ENCODE peak calls at places on chromosomes 12 and 14, in four cellular contexts. One of them, this sample, is unnamed.

GRCh38 chr12:32918890-32919791 is 22.6 kb upstream of the PKP2 start:
- DNase-seq in choroid plexus epithelial cell: peak; percentile 97
- DNase-seq in esophagus squamous epithelium: no peak
- DNase-seq in CD4-positive, alpha-beta T cell: no peak
- DNase-seq in this sample: no peak

GRCh38 chr12:50164963-50165362 is 2.2 kb downstream of the CERS5 start:
- DNase-seq in choroid plexus epithelial cell: no peak
- DNase-seq in esophagus squamous epithelium: no peak
- DNase-seq in CD4-positive, alpha-beta T cell: no peak
- DNase-seq in this sample: no peak

GRCh38 chr12:28164644-28165313 is 25.5 kb upstream of the CCDC91 start:
- DNase-seq in choroid plexus epithelial cell: peak; percentile 9
- DNase-seq in esophagus squamous epithelium: no peak
- DNase-seq in CD4-positive, alpha-beta T cell: no peak
- DNase-seq in this sample: no peak

GRCh38 chr14:39218171-39218769 is 15.4 kb upstream of the MIA2 start:
- DNase-seq in choroid plexus epithelial cell: peak; percentile 47
- DNase-seq in esophagus squamous epithelium: no peak
- DNase-seq in CD4-positive, alpha-beta T cell: no peak
- DNase-seq in this sample: no peak

GRCh38 chr12:57010627-57011224 is 4.4 kb upstream of the ZBTB39 start:
- DNase-seq in choroid plexus epithelial cell: no peak
- DNase-seq in esophagus squamous epithelium: no peak
- DNase-seq in CD4-positive, alpha-beta T cell: no peak
- DNase-seq in this sample: no peak

GRCh38 chr12:66916189-66916588 is 237.3 kb upstream of the GRIP1 start:
- DNase-seq in choroid plexus epithelial cell: no peak
- DNase-seq in esophagus squamous epithelium: no peak
- DNase-seq in CD4-positive, alpha-beta T cell: no peak
- DNase-seq in this sample: no peak

GRCh38 chr14:31206536-31207286 is 882 bp downstream of the HECTD1 start:
- DNase-seq in choroid plexus epithelial cell: no peak
- DNase-seq in esophagus squamous epithelium: no peak
- DNase-seq in CD4-positive, alpha-beta T cell: peak; percentile 32
- DNase-seq in this sample: peak; percentile 72

GRCh38 chr12:22641353-22642053 is 16.5 kb downstream of the ETNK1 start:
- DNase-seq in choroid plexus epithelial cell: no peak
- DNase-seq in esophagus squamous epithelium: no peak
- DNase-seq in CD4-positive, alpha-beta T cell: no peak
- DNase-seq in this sample: no peak

GRCh38 chr12:39892146-39892545 is 213.7 kb downstream of the SLC2A13 start:
- DNase-seq in choroid plexus epithelial cell: no peak
- DNase-seq in esophagus squamous epithelium: no peak
- DNase-seq in CD4-positive, alpha-beta T cell: no peak
- DNase-seq in this sample: no peak

GRCh38 chr14:67934087-67934486 is 114.5 kb downstream of the RAD51B start:
- DNase-seq in choroid plexus epithelial cell: peak; percentile 94
- DNase-seq in esophagus squamous epithelium: no peak
- DNase-seq in CD4-positive, alpha-beta T cell: no peak
- DNase-seq in this sample: no peak

GRCh38 chr14:28671425-28671824 is 95.2 kb upstream of the FOXG1 start:
- DNase-seq in choroid plexus epithelial cell: peak; percentile 88
- DNase-seq in esophagus squamous epithelium: no peak
- DNase-seq in CD4-positive, alpha-beta T cell: no peak
- DNase-seq in this sample: no peak

GRCh38 chr12:55745361-55746146 is 2.6 kb downstream of the GDF11 start:
- DNase-seq in choroid plexus epithelial cell: peak; percentile 38
- DNase-seq in esophagus squamous epithelium: no peak
- DNase-seq in CD4-positive, alpha-beta T cell: no peak
- DNase-seq in this sample: peak; percentile 86

GRCh38 chr12:15227004-15227679 is 5.9 kb upstream of the RERG start:
- DNase-seq in choroid plexus epithelial cell: peak; percentile 86
- DNase-seq in esophagus squamous epithelium: no peak
- DNase-seq in CD4-positive, alpha-beta T cell: peak; percentile 2
- DNase-seq in this sample: no peak

GRCh38 chr12:108403952-108404351 is 64.8 kb upstream of the CMKLR1 start:
- DNase-seq in choroid plexus epithelial cell: no peak
- DNase-seq in esophagus squamous epithelium: no peak
- DNase-seq in CD4-positive, alpha-beta T cell: no peak
- DNase-seq in this sample: no peak

GRCh38 chr12:57242691-57243454 is 8.1 kb downstream of the STAC3 start:
- DNase-seq in choroid plexus epithelial cell: peak; percentile 52
- DNase-seq in esophagus squamous epithelium: no peak
- DNase-seq in CD4-positive, alpha-beta T cell: peak; percentile 66
- DNase-seq in this sample: peak; percentile 90

DNA sequence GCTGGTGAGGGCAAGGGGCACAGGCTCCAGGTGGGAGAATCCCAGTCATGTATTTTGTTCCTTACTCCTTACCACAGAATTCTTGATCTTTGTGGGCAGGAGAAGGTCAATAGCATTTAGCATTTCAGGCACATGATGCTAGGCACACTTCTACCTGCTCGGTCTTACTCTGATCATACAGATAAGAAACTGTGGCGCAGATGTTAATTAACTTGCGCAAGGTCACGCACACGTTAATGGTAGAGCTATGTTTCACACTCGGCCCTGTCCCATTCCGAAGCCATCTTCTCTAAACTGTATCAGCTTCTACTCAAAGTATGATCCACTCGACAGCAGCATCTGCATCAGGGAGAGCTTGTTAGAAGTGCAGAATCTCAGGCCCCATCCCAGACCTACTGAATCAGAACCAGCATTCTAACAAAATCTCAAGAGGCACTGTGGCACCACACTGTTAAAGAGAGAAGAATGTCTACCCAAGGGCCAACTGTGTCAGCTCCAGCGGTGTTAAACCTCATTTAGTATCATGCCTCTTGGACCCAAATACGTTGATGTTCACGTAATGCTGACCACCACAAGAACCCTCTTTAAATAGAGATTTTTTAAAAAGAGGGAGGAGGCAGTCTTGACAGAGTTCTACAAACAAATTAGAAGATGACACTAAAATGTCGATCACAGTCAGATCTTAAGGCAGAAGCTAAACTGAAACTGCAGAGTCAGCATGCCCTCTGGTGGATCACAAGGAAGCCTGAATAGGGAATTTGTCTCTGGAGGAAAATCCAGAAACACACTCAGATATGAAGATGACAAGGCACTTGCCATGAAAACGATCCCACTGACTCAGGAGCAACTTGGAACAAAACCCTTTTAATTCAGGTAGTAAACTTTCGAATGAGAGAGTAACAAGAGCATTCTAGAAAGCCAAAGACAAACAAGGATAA is 7.3 kb downstream of the STXBP6 start:
- DNase-seq in choroid plexus epithelial cell: peak; percentile 87
- DNase-seq in esophagus squamous epithelium: no peak
- DNase-seq in CD4-positive, alpha-beta T cell: no peak
- DNase-seq in this sample: no peak
- TF ChIP-seq CTCF in choroid plexus epithelial cell: peak; percentile 84
- TF ChIP-seq CTCF in esophagus squamous epithelium: peak; percentile 25
- TF ChIP-seq CTCF in CD4-positive, alpha-beta T cell: no peak
- TF ChIP-seq CTCF in this sample: peak; percentile 73

DNA sequence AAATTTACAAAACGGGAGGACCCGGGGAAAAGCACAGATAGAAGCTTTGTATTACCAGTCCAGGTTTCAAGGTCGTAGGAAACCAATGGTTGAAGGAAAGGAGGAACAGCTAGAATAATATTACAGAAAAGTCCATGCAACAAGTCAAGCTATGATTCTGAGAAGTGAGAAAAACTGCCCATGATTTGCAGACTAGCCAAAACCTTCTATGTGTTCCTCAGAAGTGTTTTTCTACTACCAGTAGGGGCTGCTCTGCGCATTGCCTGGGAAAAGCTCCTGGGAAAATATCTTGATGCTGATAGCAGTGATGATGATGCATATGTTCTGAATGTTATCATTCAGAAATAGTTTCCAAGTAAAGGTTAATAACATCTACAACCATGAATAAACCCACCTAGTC is 2.2 kb downstream of the PDZRN4 start:
- DNase-seq in choroid plexus epithelial cell: peak; percentile 25
- DNase-seq in esophagus squamous epithelium: no peak
- DNase-seq in CD4-positive, alpha-beta T cell: no peak
- DNase-seq in this sample: no peak
- TF ChIP-seq CTCF in choroid plexus epithelial cell: peak; percentile 51
- TF ChIP-seq CTCF in esophagus squamous epithelium: peak; percentile 44
- TF ChIP-seq CTCF in CD4-positive, alpha-beta T cell: no peak
- TF ChIP-seq CTCF in this sample: peak; percentile 75

DNA sequence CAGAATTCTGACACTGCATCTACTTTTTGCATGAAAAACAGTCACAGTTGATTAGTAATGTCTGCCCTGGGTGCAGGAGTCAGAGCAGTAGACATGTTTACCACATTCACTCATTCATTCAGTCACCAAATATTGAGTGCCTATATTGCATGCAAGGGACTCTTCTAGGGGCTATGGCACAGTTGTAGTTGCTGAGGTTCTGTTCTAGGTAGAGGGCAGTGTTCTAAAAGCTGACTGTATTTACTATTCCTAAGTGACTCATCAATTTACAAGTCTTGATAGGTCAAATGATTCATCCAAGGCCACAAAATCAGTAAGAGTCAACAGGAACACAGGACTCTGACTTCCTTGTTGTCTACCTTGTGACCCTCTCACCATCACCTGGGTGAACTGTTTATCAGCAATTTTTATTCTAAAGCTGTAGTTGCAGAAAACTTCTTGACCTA is 223.0 kb downstream of the KTN1 start:
- DNase-seq in choroid plexus epithelial cell: peak; percentile 64
- DNase-seq in esophagus squamous epithelium: no peak
- DNase-seq in CD4-positive, alpha-beta T cell: no peak
- DNase-seq in this sample: no peak
- TF ChIP-seq CTCF in choroid plexus epithelial cell: peak; percentile 39
- TF ChIP-seq CTCF in esophagus squamous epithelium: peak; percentile 25
- TF ChIP-seq CTCF in CD4-positive, alpha-beta T cell: no peak
- TF ChIP-seq CTCF in this sample: no peak

GRCh38 chr12:10873374-10873773 is 10.7 kb downstream of the PRH1 start:
- DNase-seq in choroid plexus epithelial cell: peak; percentile 61
- DNase-seq in esophagus squamous epithelium: no peak
- DNase-seq in CD4-positive, alpha-beta T cell: no peak
- DNase-seq in this sample: no peak

GRCh38 chr12:10867381-10867780 is 16.7 kb downstream of the PRH1 start:
- DNase-seq in choroid plexus epithelial cell: no peak
- DNase-seq in esophagus squamous epithelium: no peak
- DNase-seq in CD4-positive, alpha-beta T cell: no peak
- DNase-seq in this sample: no peak
- TF ChIP-seq CTCF in choroid plexus epithelial cell: peak; percentile 5
- TF ChIP-seq CTCF in esophagus squamous epithelium: no peak
- TF ChIP-seq CTCF in CD4-positive, alpha-beta T cell: no peak
- TF ChIP-seq CTCF in this sample: no peak

DNA sequence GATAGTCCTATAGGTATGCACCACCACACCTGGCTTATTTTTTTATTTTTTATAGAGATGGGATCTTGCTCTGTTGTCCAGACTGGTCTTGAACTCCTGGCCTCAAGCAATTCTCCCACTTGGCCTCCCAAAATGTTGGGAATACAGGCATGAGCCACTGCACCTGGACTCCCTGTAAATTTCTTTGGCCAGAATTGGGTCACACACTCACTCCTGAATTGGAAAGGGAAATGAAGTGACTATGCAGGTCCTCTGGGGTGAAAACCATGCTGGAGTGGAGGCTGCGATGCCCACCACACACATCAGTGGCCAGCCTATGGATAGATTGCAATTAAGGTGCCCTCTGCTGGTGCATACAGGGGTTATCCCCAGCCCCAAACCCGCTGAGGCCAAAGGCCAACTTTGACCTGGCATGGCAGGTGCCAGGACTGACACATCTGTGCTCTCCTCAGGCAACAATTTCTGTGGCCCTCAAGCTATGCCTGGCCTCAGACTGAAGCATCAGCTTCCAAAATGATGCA is 125.6 kb downstream of the SLC38A6 start:
- DNase-seq in choroid plexus epithelial cell: no peak
- DNase-seq in esophagus squamous epithelium: no peak
- DNase-seq in CD4-positive, alpha-beta T cell: no peak
- DNase-seq in this sample: peak; percentile 20
- TF ChIP-seq CTCF in choroid plexus epithelial cell: peak; percentile 45
- TF ChIP-seq CTCF in esophagus squamous epithelium: no peak
- TF ChIP-seq CTCF in CD4-positive, alpha-beta T cell: no peak
- TF ChIP-seq CTCF in this sample: peak; percentile 33

GRCh38 chr12:98799411-98799810 is 154.3 kb downstream of the APAF1 start:
- DNase-seq in choroid plexus epithelial cell: no peak
- DNase-seq in esophagus squamous epithelium: no peak
- DNase-seq in CD4-positive, alpha-beta T cell: no peak
- DNase-seq in this sample: no peak
- TF ChIP-seq CTCF in choroid plexus epithelial cell: no peak
- TF ChIP-seq CTCF in esophagus squamous epithelium: no peak
- TF ChIP-seq CTCF in CD4-positive, alpha-beta T cell: no peak
- TF ChIP-seq CTCF in this sample: no peak

DNA sequence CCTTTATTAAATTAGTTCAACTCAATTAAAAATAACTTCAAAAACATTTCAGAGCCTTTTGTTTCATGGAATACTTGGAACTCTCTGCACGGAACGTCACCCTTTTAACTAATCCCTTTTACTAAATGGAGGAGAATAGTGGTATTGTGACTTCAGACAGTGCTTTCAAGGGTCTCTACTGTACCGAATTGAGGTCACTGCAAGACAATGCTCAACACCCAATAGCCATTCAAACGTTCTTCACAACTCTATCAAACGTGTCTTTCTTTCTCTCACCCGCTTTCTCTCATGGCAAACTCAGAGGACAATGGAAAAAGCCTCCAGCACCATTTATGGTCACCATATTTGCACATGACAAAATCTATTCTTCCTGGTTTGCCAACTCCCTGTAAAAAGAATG is 132.1 kb upstream of the SOX5 start:
- DNase-seq in choroid plexus epithelial cell: no peak
- DNase-seq in esophagus squamous epithelium: no peak
- DNase-seq in CD4-positive, alpha-beta T cell: no peak
- DNase-seq in this sample: no peak
- TF ChIP-seq CTCF in choroid plexus epithelial cell: no peak
- TF ChIP-seq CTCF in esophagus squamous epithelium: no peak
- TF ChIP-seq CTCF in CD4-positive, alpha-beta T cell: no peak
- TF ChIP-seq CTCF in this sample: no peak

DNA sequence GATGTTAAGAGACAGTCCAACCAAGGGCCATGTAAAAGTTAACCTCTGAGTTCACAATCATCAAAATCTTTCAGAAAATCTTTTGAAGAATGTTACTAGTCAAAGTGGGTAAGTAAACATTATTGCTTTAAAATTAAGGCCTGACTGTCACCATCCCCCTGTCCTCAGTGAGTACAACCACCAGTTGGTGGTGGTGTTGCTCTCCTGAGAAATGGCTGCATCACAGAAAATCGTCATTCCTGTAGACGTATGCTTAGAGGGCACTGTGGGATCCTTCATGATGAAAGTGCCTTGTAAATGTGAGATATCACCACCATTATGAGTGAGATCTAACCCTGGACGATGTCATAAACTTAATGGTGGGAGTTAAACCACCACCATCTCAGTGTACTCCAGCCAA is 451.2 kb downstream of the RPS29 start:
- DNase-seq in choroid plexus epithelial cell: no peak
- DNase-seq in esophagus squamous epithelium: no peak
- DNase-seq in CD4-positive, alpha-beta T cell: no peak
- DNase-seq in this sample: no peak
- TF ChIP-seq CTCF in choroid plexus epithelial cell: no peak
- TF ChIP-seq CTCF in esophagus squamous epithelium: no peak
- TF ChIP-seq CTCF in CD4-positive, alpha-beta T cell: no peak
- TF ChIP-seq CTCF in this sample: no peak

This sample was measured in type B pancreatic cell.